ENCODE peak calls at places on chromosomes 12 and 14, in six cellular contexts. R is glutamatergic neuron, W is GM20000, A is mucosa of descending colon, J is left ventricle myocardium inferior, O is AG09309. I is an unnamed sample.

GRCh38 chr14:85387181-85387580 is 142.8 kb upstream of the FLRT2 start:
- DNase-seq in A (no peak), R (peak), W (no peak), O (no peak), J (no peak), I (no peak)

GRCh38 chr14:36525746-36526099 is 5.7 kb upstream of the NKX2-1 start:
- DNase-seq in O (no peak), R (no peak), W (no peak), J (no peak), A (no peak), I (no peak)

GRCh38 chr12:53048780-53049401 is 974 bp upstream of the TNS2 start:
- DNase-seq in O (no peak), A (no peak), J (peak), W (no peak), R (peak), I (peak)

GRCh38 chr12:88303335-88303734 is 161.2 kb downstream of the TMTC3 start:
- DNase-seq in O (no peak), A (no peak), R (no peak), W (no peak), J (no peak), I (no peak)

GRCh38 chr14:31420013-31420318 is 384 bp downstream of the HEATR5A start:
- DNase-seq in O (no peak), R (peak), J (peak), A (peak), W (peak), I (peak)

GRCh38 chr12:86376052-86376451 is 119.9 kb upstream of the MGAT4C start:
- DNase-seq in W (no peak), J (peak), O (no peak), A (no peak), R (peak), I (no peak)

GRCh38 chr14:64293976-64294671 is at the start of gene ESR2:
- DNase-seq in O (no peak), R (peak), A (peak), W (peak), J (peak), I (peak)

GRCh38 chr14:66425402-66425801 is 60.8 kb upstream of the CCDC196 start:
- DNase-seq in J (peak), R (no peak), O (no peak), A (no peak), W (no peak), I (no peak)

GRCh38 chr12:1691123-1692007 is 495 bp downstream of the ADIPOR2 start:
- DNase-seq in W (peak), O (no peak), R (peak), J (peak), A (peak), I (peak)

GRCh38 chr12:3604750-3605638 is 114.0 kb downstream of the PRMT8 start:
- DNase-seq in W (no peak), O (no peak), A (peak), R (no peak), J (peak), I (no peak)

GRCh38 chr12:118840399-118840798 is 140.9 kb upstream of the SRRM4 start:
- DNase-seq in O (no peak), J (no peak), A (no peak), W (no peak), R (no peak), I (no peak)

GRCh38 chr12:127060310-127060847 is 1206.6 kb upstream of the TMEM132C start:
- DNase-seq in A (peak), W (no peak), R (no peak), J (no peak), O (no peak), I (no peak)

GRCh38 chr14:52314521-52315354 is 626 bp downstream of the PTGER2 start:
- DNase-seq in J (peak), A (peak), W (peak), R (peak), O (no peak), I (peak)

GRCh38 chr12:100404769-100405407 is 48.0 kb downstream of the SLC17A8 start:
- DNase-seq in R (peak), A (no peak), W (peak), J (no peak), O (peak), I (peak)

GRCh38 chr14:27164139-27164538 is 566.3 kb upstream of the NOVA1 start:
- DNase-seq in R (no peak), A (no peak), J (no peak), W (no peak), O (no peak), I (no peak)

GRCh38 chr12:109193896-109194295 is 77.5 kb downstream of the ACACB start:
- DNase-seq in R (no peak), A (no peak), W (no peak), J (no peak), O (no peak), I (no peak)

GRCh38 chr14:70096866-70097265 is 91.9 kb downstream of the SLC8A3 start:
- DNase-seq in A (no peak), J (no peak), R (peak), W (no peak), O (no peak), I (peak)

GRCh38 chr12:89179983-89180382 is 172.3 kb downstream of the DUSP6 start:
- DNase-seq in O (peak), A (peak), R (no peak), J (no peak), W (no peak), I (no peak)

GRCh38 chr12:118360785-118361404 is 11.8 kb downstream of the TAOK3 start:
- DNase-seq in A (no peak), J (no peak), R (no peak), W (no peak), O (no peak), I (no peak)

DNA sequence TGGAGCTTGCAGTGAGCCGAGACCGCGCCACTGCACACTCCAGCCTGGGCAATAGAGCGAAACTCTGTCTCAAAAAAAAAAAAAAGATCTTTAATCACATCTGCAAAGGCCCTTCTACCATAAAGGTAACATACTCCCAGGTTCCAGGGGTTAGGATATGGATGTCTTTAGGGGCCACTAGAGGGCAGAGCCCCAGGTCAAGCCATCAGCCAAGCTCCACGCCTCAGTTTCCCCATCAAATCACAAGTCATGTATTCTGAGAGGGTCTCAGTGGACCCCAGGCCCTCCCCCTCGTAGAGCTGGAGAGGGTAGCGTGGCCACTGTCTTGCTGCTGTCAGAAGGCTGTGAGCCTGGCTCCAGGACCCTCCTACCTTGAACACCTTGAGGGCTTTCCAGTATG is 18.8 kb downstream of the SLC8B1 start:
- DNase-seq in W (no peak), A (no peak), J (no peak), R (no peak), O (no peak), I (no peak)
- TF ChIP-seq CTCF in W (no peak), A (no peak), J (no peak), R (no peak), O (no peak), I (no peak)

GRCh38 chr14:67733609-67734008 is 31.9 kb downstream of the RDH12 start:
- DNase-seq in A (no peak), O (no peak), W (no peak), J (no peak), R (no peak), I (no peak)

GRCh38 chr14:67735361-67735921 is 33.8 kb downstream of the RDH12 start:
- DNase-seq in W (no peak), R (no peak), A (no peak), J (no peak), O (no peak), I (no peak)

GRCh38 chr14:67738740-67739504 is 37.2 kb downstream of the RDH12 start:
- DNase-seq in A (peak), W (no peak), J (peak), R (no peak), O (peak), I (no peak)

GRCh38 chr14:67736771-67737170 is 35.1 kb downstream of the RDH12 start:
- DNase-seq in W (no peak), A (peak), O (no peak), R (no peak), J (no peak), I (no peak)

GRCh38 chr14:67734675-67735074 is 33.0 kb downstream of the RDH12 start:
- DNase-seq in A (no peak), W (no peak), O (no peak), R (no peak), J (no peak), I (no peak)
- TF ChIP-seq CTCF in A (no peak), W (no peak), O (peak), R (no peak), J (peak), I (no peak)

DNA sequence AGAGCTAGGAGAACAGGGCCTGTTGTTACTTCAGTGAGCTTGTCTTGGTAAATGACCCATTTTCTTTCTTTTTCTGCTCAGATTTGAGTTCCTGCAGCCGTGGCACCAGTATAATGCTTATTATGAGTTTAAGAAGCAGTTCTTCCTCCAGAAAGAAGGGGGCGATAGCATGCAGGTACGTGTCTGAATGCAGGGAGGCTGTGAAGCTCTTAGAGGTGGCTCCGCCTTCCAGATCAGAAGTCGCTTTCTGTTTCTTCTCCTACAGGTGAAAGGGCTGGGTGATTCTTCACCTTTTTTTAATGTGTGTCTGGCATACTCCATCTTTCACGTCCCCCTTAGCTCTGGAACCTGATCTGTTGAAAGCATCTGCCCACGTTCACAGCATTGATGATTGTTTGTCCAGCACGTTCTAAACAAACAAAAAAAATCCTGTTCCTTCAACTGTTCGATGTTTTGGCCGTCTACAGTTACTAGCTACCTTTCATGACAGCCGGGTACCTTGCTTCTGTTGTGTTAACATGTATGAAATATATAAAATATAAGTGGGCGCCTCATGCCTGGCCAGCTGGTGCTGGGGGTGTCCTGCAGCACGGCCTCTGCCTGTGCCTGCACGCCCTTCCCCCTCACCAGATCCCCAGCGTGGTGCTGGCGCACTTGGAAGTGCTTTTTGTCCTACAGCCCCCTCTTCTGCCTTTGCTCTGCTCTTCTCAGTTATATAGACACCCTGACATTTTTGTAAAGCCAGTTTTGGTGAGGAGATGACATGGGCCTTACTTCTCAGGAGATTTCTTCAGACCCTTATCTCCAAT is 44.6 kb downstream of the SFSWAP start:
- DNase-seq in O (no peak), W (peak), J (no peak), A (no peak), R (no peak), I (no peak)
- TF ChIP-seq CTCF in O (peak), W (peak), J (peak), A (no peak), R (peak), I (peak)

GRCh38 chr14:61927015-61927414 is 164.8 kb downstream of the SNAPC1 start:
- DNase-seq in W (no peak), O (no peak), R (no peak), A (no peak), J (no peak), I (no peak)

GRCh38 chr14:61925732-61926445 is 163.7 kb downstream of the SNAPC1 start:
- DNase-seq in W (no peak), R (no peak), O (no peak), A (no peak), J (no peak), I (no peak)

GRCh38 chr14:61923348-61923747 is 161.1 kb downstream of the SNAPC1 start:
- DNase-seq in O (no peak), R (no peak), J (no peak), A (no peak), W (no peak), I (no peak)

GRCh38 chr14:61927521-61927920 is 165.3 kb downstream of the SNAPC1 start:
- DNase-seq in J (no peak), A (no peak), W (no peak), O (no peak), R (no peak), I (no peak)

DNA sequence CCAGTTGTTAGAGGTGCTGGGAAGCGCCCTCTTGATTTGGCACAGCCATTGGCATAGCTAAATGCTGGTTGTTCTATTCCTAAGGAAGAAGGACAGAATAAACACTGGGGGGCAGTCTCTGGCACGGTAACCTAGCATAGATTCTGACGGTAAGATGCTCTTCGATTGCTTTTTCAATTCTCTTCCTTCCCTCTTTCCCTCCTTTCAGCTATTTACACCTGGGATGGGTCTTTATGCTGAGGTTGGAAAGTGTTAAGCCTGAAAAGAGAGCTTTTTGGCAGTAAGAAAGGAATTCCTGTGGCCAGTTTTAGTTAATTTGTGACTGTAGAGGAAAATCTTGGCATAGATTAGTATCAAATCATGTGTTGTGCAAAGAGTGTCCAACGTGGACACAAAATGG is 162.8 kb downstream of the SNAPC1 start:
- DNase-seq in A (peak), W (peak), J (no peak), O (no peak), R (no peak), I (no peak)
- TF ChIP-seq CTCF in A (no peak), W (peak), J (no peak), O (peak), R (no peak), I (peak)

GRCh38 chr12:48285751-48286650 is 64.7 kb downstream of the ZNF641 start:
- DNase-seq in J (no peak), W (no peak), A (no peak), R (no peak), O (no peak), I (no peak)

GRCh38 chr12:48288387-48289268 is 62.1 kb downstream of the ZNF641 start:
- DNase-seq in J (no peak), R (no peak), O (no peak), A (peak), W (no peak), I (no peak)

GRCh38 chr12:48291511-48291910 is 59.2 kb downstream of the ZNF641 start:
- DNase-seq in O (no peak), W (no peak), A (no peak), J (no peak), R (no peak), I (no peak)

GRCh38 chr12:48281811-48282210 is 68.9 kb downstream of the ZNF641 start:
- DNase-seq in R (no peak), A (no peak), J (no peak), W (no peak), O (no peak), I (no peak)

DNA sequence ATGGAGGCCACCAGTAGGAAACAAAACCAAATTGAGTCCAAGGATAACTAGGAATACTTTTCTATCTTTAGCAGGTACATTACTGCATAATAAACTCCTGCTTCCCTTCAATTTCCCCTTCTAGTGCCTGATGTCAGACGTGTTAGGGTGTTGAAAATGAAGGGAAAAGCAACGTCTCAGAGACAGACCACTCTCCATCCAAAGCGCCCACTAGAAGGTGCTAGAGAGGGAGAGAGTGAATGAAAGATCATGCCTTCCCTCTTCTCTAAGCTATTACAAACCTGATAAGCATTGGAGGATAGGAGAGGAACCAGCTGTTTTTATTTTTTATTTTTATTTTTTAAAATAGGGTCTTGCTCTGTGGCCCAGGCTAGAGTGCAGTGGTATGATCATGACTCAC is 64.1 kb downstream of the ZNF641 start:
- DNase-seq in O (no peak), W (no peak), J (no peak), A (peak), R (no peak), I (no peak)
- TF ChIP-seq CTCF in O (peak), W (no peak), J (peak), A (no peak), R (no peak), I (peak)

DNA sequence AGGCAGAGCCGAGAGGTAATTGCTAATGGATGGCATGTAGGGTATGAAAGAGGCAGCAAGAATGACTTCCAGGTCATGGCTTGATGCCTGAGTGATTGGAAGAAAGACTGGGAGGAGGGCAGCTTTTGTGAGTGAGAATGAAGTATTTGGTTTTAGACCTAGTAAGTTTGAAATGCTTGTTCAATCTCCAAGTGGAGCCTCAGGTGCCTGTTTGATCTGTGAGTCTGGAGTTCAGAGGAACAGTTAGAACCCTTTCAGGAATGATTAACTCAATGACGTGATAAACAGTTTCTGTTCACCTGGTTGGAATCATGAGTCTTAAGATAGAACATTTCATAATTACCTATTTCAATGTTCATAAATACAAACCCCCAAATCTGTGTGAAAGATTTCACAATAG is 10.4 kb downstream of the KCNJ8 start:
- DNase-seq in W (no peak), J (no peak), R (no peak), O (no peak), A (peak), I (no peak)
- TF ChIP-seq CTCF in W (no peak), J (no peak), R (no peak), O (no peak), A (no peak), I (no peak)

GRCh38 chr14:75885829-75886228 is 96.0 kb downstream of the TGFB3 start:
- DNase-seq in R (no peak), A (no peak), W (no peak), J (no peak), O (no peak), I (no peak)

GRCh38 chr14:75881986-75882385 is 99.8 kb downstream of the TGFB3 start:
- DNase-seq in A (no peak), O (no peak), W (no peak), J (no peak), R (no peak), I (no peak)

GRCh38 chr14:75880512-75880911 is 101.3 kb downstream of the TGFB3 start:
- DNase-seq in J (no peak), R (no peak), A (no peak), O (no peak), W (no peak), I (no peak)

GRCh38 chr14:75886661-75887348 is 95.0 kb downstream of the TGFB3 start:
- DNase-seq in W (no peak), R (no peak), J (no peak), O (no peak), A (no peak), I (no peak)

GRCh38 chr14:75884198-75884611 is 97.6 kb downstream of the TGFB3 start:
- DNase-seq in J (no peak), A (no peak), O (peak), W (no peak), R (no peak), I (no peak)
- TF ChIP-seq CTCF in J (peak), A (no peak), O (peak), W (no peak), R (peak), I (no peak)

DNA sequence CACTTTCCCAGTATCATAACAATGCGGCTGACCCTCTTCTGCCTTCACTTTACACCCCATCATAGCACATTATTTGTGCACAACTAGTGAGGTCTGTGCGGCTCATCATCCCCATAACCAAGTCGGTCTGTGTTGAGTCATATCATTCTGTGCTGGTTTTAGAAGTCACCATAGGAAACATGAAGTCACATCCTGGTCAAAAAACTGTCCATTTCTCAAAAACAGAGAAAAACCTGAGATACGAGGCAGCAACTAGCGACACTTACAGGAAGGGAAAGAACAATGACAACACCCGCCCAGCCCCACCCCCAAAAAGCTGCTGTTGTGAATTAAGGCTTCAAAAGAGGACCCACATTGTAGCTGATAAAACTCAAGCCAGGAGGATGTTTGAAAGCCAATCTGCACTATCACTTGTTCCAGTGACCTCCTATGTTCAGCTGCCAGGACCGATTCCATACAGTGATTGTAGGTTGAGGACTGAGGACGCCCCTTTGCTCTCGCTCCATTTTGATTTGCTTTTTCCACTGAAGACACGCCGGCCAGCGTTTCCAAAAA is 87.7 kb downstream of the DUSP16 start:
- DNase-seq in R (no peak), O (no peak), J (no peak), A (peak), W (peak), I (no peak)
- TF ChIP-seq CTCF in R (no peak), O (no peak), J (no peak), A (no peak), W (no peak), I (no peak)

GRCh38 chr12:120625557-120626419 is 14.6 kb upstream of the CABP1 start:
- DNase-seq in A (peak), W (no peak), R (no peak), J (no peak), O (no peak), I (no peak)
- TF ChIP-seq CTCF in A (no peak), W (no peak), R (no peak), J (no peak), O (no peak), I (no peak)

GRCh38 chr12:94312388-94312787 is 147.3 kb downstream of the CEP83 start:
- DNase-seq in O (no peak), A (peak), J (no peak), W (no peak), R (no peak), I (no peak)

GRCh38 chr12:94305293-94305957 is 154.2 kb downstream of the CEP83 start:
- DNase-seq in A (no peak), W (no peak), J (no peak), R (no peak), O (peak), I (no peak)

GRCh38 chr12:94309348-94309747 is 150.3 kb downstream of the CEP83 start:
- DNase-seq in O (no peak), J (no peak), R (no peak), A (no peak), W (peak), I (no peak)

GRCh38 chr12:94304566-94305061 is 155.1 kb downstream of the CEP83 start:
- DNase-seq in J (no peak), A (no peak), W (no peak), R (no peak), O (no peak), I (no peak)

GRCh38 chr12:94308612-94309011 is 151.1 kb downstream of the CEP83 start:
- DNase-seq in O (no peak), J (no peak), R (no peak), W (no peak), A (no peak), I (no peak)
- TF ChIP-seq CTCF in O (no peak), J (no peak), R (no peak), W (no peak), A (no peak), I (no peak)